ENCODE peak calls at places on chromosome 10, in five cellular contexts. One of them, this sample, is unnamed.

GRCh38 chr10:77332256-77332655 is 305.4 kb downstream of the KCNMA1 start:
- DNase-seq in cardiac muscle cell: no peak
- DNase-seq in ovary: no peak
- DNase-seq in tibial artery: no peak
- DNase-seq in BE2C: peak; percentile 24
- DNase-seq in this sample: no peak

GRCh38 chr10:29646238-29646902 is 11.6 kb upstream of the SVIL start:
- DNase-seq in cardiac muscle cell: no peak
- DNase-seq in ovary: peak; percentile 54
- DNase-seq in tibial artery: no peak
- DNase-seq in BE2C: peak; percentile 84
- DNase-seq in this sample: no peak

GRCh38 chr10:7260412-7260900 is 150.4 kb downstream of the SFMBT2 start:
- DNase-seq in cardiac muscle cell: peak; percentile 74
- DNase-seq in ovary: peak; percentile 73
- DNase-seq in tibial artery: peak; percentile 83
- DNase-seq in BE2C: peak; percentile 39
- DNase-seq in this sample: peak; percentile 55

GRCh38 chr10:124225468-124226270 is 132.3 kb upstream of the CHST15 start:
- DNase-seq in cardiac muscle cell: no peak
- DNase-seq in ovary: no peak
- DNase-seq in tibial artery: no peak
- DNase-seq in BE2C: no peak
- DNase-seq in this sample: no peak

GRCh38 chr10:21355591-21356011 is 169.9 kb downstream of the SKIDA1 start:
- DNase-seq in cardiac muscle cell: no peak
- DNase-seq in ovary: no peak
- DNase-seq in tibial artery: no peak
- DNase-seq in BE2C: no peak
- DNase-seq in this sample: no peak

GRCh38 chr10:110822065-110822707 is 49.5 kb upstream of the PDCD4 start:
- DNase-seq in cardiac muscle cell: peak; percentile 21
- DNase-seq in ovary: no peak
- DNase-seq in tibial artery: no peak
- DNase-seq in BE2C: no peak
- DNase-seq in this sample: no peak

GRCh38 chr10:116974442-116975005 is 30.5 kb downstream of the SHTN1 start:
- DNase-seq in cardiac muscle cell: no peak
- DNase-seq in ovary: no peak
- DNase-seq in tibial artery: no peak
- DNase-seq in BE2C: no peak
- DNase-seq in this sample: no peak

GRCh38 chr10:101783736-101784118 is 481 bp upstream of the NPM3 start:
- DNase-seq in cardiac muscle cell: no peak
- DNase-seq in ovary: no peak
- DNase-seq in tibial artery: no peak
- DNase-seq in BE2C: no peak
- DNase-seq in this sample: no peak

GRCh38 chr10:70432101-70432500 is 9.4 kb downstream of the NODAL start:
- DNase-seq in cardiac muscle cell: no peak
- DNase-seq in ovary: no peak
- DNase-seq in tibial artery: no peak
- DNase-seq in BE2C: no peak
- DNase-seq in this sample: peak; percentile 20

GRCh38 chr10:120950103-120950561 is 99.0 kb downstream of the WDR11 start:
- DNase-seq in cardiac muscle cell: peak; percentile 39
- DNase-seq in ovary: no peak
- DNase-seq in tibial artery: no peak
- DNase-seq in BE2C: no peak
- DNase-seq in this sample: no peak

GRCh38 chr10:91194497-91195179 is 25.8 kb upstream of the PCGF5 start:
- DNase-seq in cardiac muscle cell: no peak
- DNase-seq in ovary: no peak
- DNase-seq in tibial artery: no peak
- DNase-seq in BE2C: no peak
- DNase-seq in this sample: no peak

GRCh38 chr10:6786579-6787031 is 206.5 kb upstream of the PRKCQ start:
- DNase-seq in cardiac muscle cell: no peak
- DNase-seq in ovary: no peak
- DNase-seq in tibial artery: no peak
- DNase-seq in BE2C: no peak
- DNase-seq in this sample: no peak

GRCh38 chr10:78720091-78720490 is 348.7 kb upstream of the ZMIZ1 start:
- DNase-seq in cardiac muscle cell: no peak
- DNase-seq in ovary: no peak
- DNase-seq in tibial artery: no peak
- DNase-seq in BE2C: no peak
- DNase-seq in this sample: no peak

GRCh38 chr10:11381023-11381422 is 230.4 kb downstream of the USP6NL start:
- DNase-seq in cardiac muscle cell: no peak
- DNase-seq in ovary: no peak
- DNase-seq in tibial artery: no peak
- DNase-seq in BE2C: no peak
- DNase-seq in this sample: no peak

GRCh38 chr10:25261571-25261970 is 86.8 kb downstream of the GPR158 start:
- DNase-seq in cardiac muscle cell: no peak
- DNase-seq in ovary: no peak
- DNase-seq in tibial artery: no peak
- DNase-seq in BE2C: no peak
- DNase-seq in this sample: no peak

GRCh38 chr10:101001225-101002035 is 1.8 kb downstream of the LZTS2 start:
- DNase-seq in cardiac muscle cell: peak; percentile 21
- DNase-seq in ovary: peak; percentile 93
- DNase-seq in tibial artery: peak; percentile 97
- DNase-seq in BE2C: peak; percentile 33
- DNase-seq in this sample: peak; percentile 58

GRCh38 chr10:77637986-77638765 is 568 bp upstream of the KCNMA1 start:
- DNase-seq in cardiac muscle cell: peak; percentile 65
- DNase-seq in ovary: no peak
- DNase-seq in tibial artery: peak; percentile 81
- DNase-seq in BE2C: peak; percentile 59
- DNase-seq in this sample: peak; percentile 32

GRCh38 chr10:5509691-5510090 is 10.3 kb upstream of the CALML5 start:
- DNase-seq in cardiac muscle cell: no peak
- DNase-seq in ovary: no peak
- DNase-seq in tibial artery: peak; percentile 21
- DNase-seq in BE2C: no peak
- DNase-seq in this sample: no peak

GRCh38 chr10:35135861-35136260 is 9.2 kb downstream of the CREM start:
- DNase-seq in cardiac muscle cell: no peak
- DNase-seq in ovary: no peak
- DNase-seq in tibial artery: no peak
- DNase-seq in BE2C: no peak
- DNase-seq in this sample: no peak

GRCh38 chr10:86045896-86046295 is 320.7 kb downstream of the GRID1 start:
- DNase-seq in cardiac muscle cell: no peak
- DNase-seq in ovary: no peak
- DNase-seq in tibial artery: peak; percentile 37
- DNase-seq in BE2C: no peak
- DNase-seq in this sample: no peak

GRCh38 chr10:30228638-30229037 is 120.4 kb downstream of the MTPAP start:
- DNase-seq in cardiac muscle cell: no peak
- DNase-seq in ovary: no peak
- DNase-seq in tibial artery: peak; percentile 86
- DNase-seq in BE2C: no peak
- DNase-seq in this sample: no peak

GRCh38 chr10:4262870-4263269 is 477.9 kb upstream of the KLF6 start:
- DNase-seq in cardiac muscle cell: no peak
- DNase-seq in ovary: no peak
- DNase-seq in tibial artery: no peak
- DNase-seq in BE2C: no peak
- DNase-seq in this sample: no peak

GRCh38 chr10:97080051-97080776 is 105.5 kb downstream of the SLIT1 start:
- DNase-seq in cardiac muscle cell: no peak
- DNase-seq in ovary: no peak
- DNase-seq in tibial artery: no peak
- DNase-seq in BE2C: no peak
- DNase-seq in this sample: no peak

GRCh38 chr10:11678074-11678793 is 63.9 kb upstream of the ECHDC3 start:
- DNase-seq in cardiac muscle cell: no peak
- DNase-seq in ovary: no peak
- DNase-seq in tibial artery: no peak
- DNase-seq in BE2C: no peak
- DNase-seq in this sample: no peak

GRCh38 chr10:101897633-101898032 is 54.0 kb upstream of the KCNIP2 start:
- DNase-seq in cardiac muscle cell: no peak
- DNase-seq in ovary: no peak
- DNase-seq in tibial artery: no peak
- DNase-seq in BE2C: peak; percentile 13
- DNase-seq in this sample: no peak

GRCh38 chr10:16440396-16441105 is 3.7 kb downstream of the PTER start:
- DNase-seq in cardiac muscle cell: no peak
- DNase-seq in ovary: no peak
- DNase-seq in tibial artery: no peak
- DNase-seq in BE2C: no peak
- DNase-seq in this sample: peak; percentile 56

GRCh38 chr10:32048282-32048681 is 7.9 kb downstream of the KIF5B start:
- DNase-seq in cardiac muscle cell: no peak
- DNase-seq in ovary: no peak
- DNase-seq in tibial artery: no peak
- DNase-seq in BE2C: no peak
- DNase-seq in this sample: no peak

GRCh38 chr10:32050145-32050544 is 6.1 kb downstream of the KIF5B start:
- DNase-seq in cardiac muscle cell: no peak
- DNase-seq in ovary: no peak
- DNase-seq in tibial artery: no peak
- DNase-seq in BE2C: no peak
- DNase-seq in this sample: no peak

GRCh38 chr10:32054087-32054486 is 2.1 kb downstream of the KIF5B start:
- DNase-seq in cardiac muscle cell: no peak
- DNase-seq in ovary: no peak
- DNase-seq in tibial artery: no peak
- DNase-seq in BE2C: no peak
- DNase-seq in this sample: peak; percentile 21

GRCh38 chr10:32049113-32049512 is 7.1 kb downstream of the KIF5B start:
- DNase-seq in cardiac muscle cell: no peak
- DNase-seq in ovary: no peak
- DNase-seq in tibial artery: no peak
- DNase-seq in BE2C: no peak
- DNase-seq in this sample: no peak
- H3K4me1 ChIP-seq in cardiac muscle cell: peaks cover 31% of the 10 kb centered on the region
- H3K4me1 ChIP-seq in ovary: peaks cover 7% of the 10 kb centered on the region
- H3K4me1 ChIP-seq in tibial artery: no peaks in the 10 kb centered on the region
- H3K4me1 ChIP-seq in BE2C: no peaks in the 10 kb centered on the region
- H3K4me1 ChIP-seq in this sample: peaks cover 43% of the 10 kb centered on the region

GRCh38 chr10:32577448-32577847 is 131.5 kb downstream of the CCDC7 start:
- DNase-seq in cardiac muscle cell: no peak
- DNase-seq in ovary: no peak
- DNase-seq in tibial artery: no peak
- DNase-seq in BE2C: no peak
- DNase-seq in this sample: no peak
- TF ChIP-seq CTCF in cardiac muscle cell: no peak
- TF ChIP-seq CTCF in ovary: no peak
- TF ChIP-seq CTCF in tibial artery: no peak
- TF ChIP-seq CTCF in BE2C: no peak
- TF ChIP-seq CTCF in this sample: no peak

GRCh38 chr10:125633517-125633999 is 49.4 kb downstream of the TEX36 start:
- DNase-seq in cardiac muscle cell: no peak
- DNase-seq in ovary: no peak
- DNase-seq in tibial artery: no peak
- DNase-seq in BE2C: no peak
- DNase-seq in this sample: no peak
- H3K4me3 ChIP-seq in cardiac muscle cell: no peak overlapping the region
- H3K4me3 ChIP-seq in ovary: no peak overlapping the region
- H3K4me3 ChIP-seq in tibial artery: no peak overlapping the region
- H3K4me3 ChIP-seq in BE2C: no peak overlapping the region
- H3K4me3 ChIP-seq in this sample: no peak overlapping the region

DNA sequence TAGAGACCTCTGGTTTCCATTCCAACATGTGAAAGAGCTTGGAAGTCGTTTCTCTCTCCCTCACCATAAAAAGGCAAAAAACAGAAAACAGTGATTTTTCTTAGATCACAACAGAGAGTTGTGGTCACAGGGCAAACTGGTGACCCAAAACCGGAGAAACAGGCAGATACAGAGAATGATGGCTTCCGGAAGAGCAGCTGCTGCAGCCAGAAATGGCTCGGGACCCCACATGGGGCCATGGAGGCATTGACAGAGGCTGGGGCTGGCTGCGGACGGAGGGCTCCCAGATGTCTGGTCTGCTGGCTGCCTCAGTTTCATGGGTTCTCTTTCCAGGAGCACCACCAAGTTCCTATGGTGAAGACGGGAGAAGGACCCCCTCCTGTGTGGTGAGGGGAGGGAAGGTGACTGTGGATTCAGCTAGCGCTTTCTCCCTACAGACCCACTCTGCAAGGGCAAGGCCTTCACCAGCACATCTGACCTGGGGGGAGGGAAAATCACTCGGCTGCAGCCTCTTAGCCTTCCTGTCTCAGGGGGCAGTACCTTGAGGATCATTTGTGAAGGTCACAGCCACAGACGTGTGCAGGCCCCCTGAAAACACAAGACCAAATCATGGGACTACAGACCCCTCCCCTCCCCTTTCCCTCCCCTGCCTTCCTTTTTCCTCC is 81.4 kb downstream of the WDR37 start:
- DNase-seq in cardiac muscle cell: no peak
- DNase-seq in ovary: no peak
- DNase-seq in tibial artery: no peak
- DNase-seq in BE2C: no peak
- DNase-seq in this sample: no peak
- H3K4me1 ChIP-seq in cardiac muscle cell: no peaks in the 10 kb centered on the region
- H3K4me1 ChIP-seq in ovary: no peaks in the 10 kb centered on the region
- H3K4me1 ChIP-seq in tibial artery: no peaks in the 10 kb centered on the region
- H3K4me1 ChIP-seq in BE2C: no peaks in the 10 kb centered on the region
- H3K4me1 ChIP-seq in this sample: no peaks in the 10 kb centered on the region

GRCh38 chr10:72875250-72876055 is 18.1 kb upstream of the OIT3 start:
- DNase-seq in cardiac muscle cell: peak; percentile 16
- DNase-seq in ovary: no peak
- DNase-seq in tibial artery: no peak
- DNase-seq in BE2C: no peak
- DNase-seq in this sample: no peak
- TF ChIP-seq CTCF in cardiac muscle cell: peak; percentile 49
- TF ChIP-seq CTCF in ovary: peak; percentile 38
- TF ChIP-seq CTCF in tibial artery: peak; percentile 37
- TF ChIP-seq CTCF in BE2C: peak; percentile 61
- TF ChIP-seq CTCF in this sample: peak; percentile 31

GRCh38 chr10:65565246-65565645 is 1360.6 kb upstream of the LRRTM3 start:
- DNase-seq in cardiac muscle cell: no peak
- DNase-seq in ovary: no peak
- DNase-seq in tibial artery: no peak
- DNase-seq in BE2C: no peak
- DNase-seq in this sample: no peak

GRCh38 chr10:65571011-65571570 is 1354.7 kb upstream of the LRRTM3 start:
- DNase-seq in cardiac muscle cell: no peak
- DNase-seq in ovary: no peak
- DNase-seq in tibial artery: no peak
- DNase-seq in BE2C: peak; percentile 14
- DNase-seq in this sample: no peak

GRCh38 chr10:65566906-65567305 is 1358.9 kb upstream of the LRRTM3 start:
- DNase-seq in cardiac muscle cell: no peak
- DNase-seq in ovary: no peak
- DNase-seq in tibial artery: no peak
- DNase-seq in BE2C: no peak
- DNase-seq in this sample: no peak

GRCh38 chr10:65570143-65571010 is 1355.5 kb upstream of the LRRTM3 start:
- DNase-seq in cardiac muscle cell: peak; percentile 78
- DNase-seq in ovary: peak; percentile 19
- DNase-seq in tibial artery: no peak
- DNase-seq in BE2C: peak; percentile 89
- DNase-seq in this sample: peak; percentile 41
- H3K4me3 ChIP-seq in cardiac muscle cell: peak overlapping the region; percentile 37
- H3K4me3 ChIP-seq in ovary: peak overlapping the region; percentile 35
- H3K4me3 ChIP-seq in tibial artery: peak overlapping the region; percentile 37
- H3K4me3 ChIP-seq in BE2C: peak overlapping the region; percentile 85
- H3K4me3 ChIP-seq in this sample: peak overlapping the region; percentile 58